ENCODE peak calls at places on chromosomes 7 and 10, in eight cellular contexts. O is stomach, X is endothelial cell of umbilical vein, F is HCT116, N is transverse colon, P is sigmoid colon, E is K562, U is HepG2. Q is an unnamed sample.
A peak's percentile ranks its signal among the peaks of the same experiment; 100 is the strongest.

GRCh38 chr10:112951349-112952281 is 1.6 kb downstream of the TCF7L2 start:
- DNase-seq in O (peak; percentile 55), X (peak; percentile 74), F (peak; percentile 72), N (peak; percentile 67), P (peak; percentile 82), E (peak; percentile 30), U (peak; percentile 86), Q (no peak)

GRCh38 chr7:154324196-154324595 is 272.0 kb downstream of the DPP6 start:
- DNase-seq in O (no peak), X (no peak), F (no peak), N (no peak), P (no peak), E (no peak), U (no peak), Q (no peak)

GRCh38 chr7:142892941-142893340 is 7.4 kb upstream of the TRPV6 start:
- DNase-seq in O (no peak), X (no peak), F (no peak), N (no peak), P (no peak), E (no peak), U (no peak), Q (no peak)

GRCh38 chr7:109126404-109127050 is 556.9 kb downstream of the DNAJB9 start:
- DNase-seq in O (no peak), X (no peak), F (no peak), N (no peak), P (no peak), E (no peak), U (no peak), Q (no peak)

GRCh38 chr7:1993776-1994740 is 238.7 kb downstream of the MAD1L1 start:
- DNase-seq in O (no peak), X (no peak), F (no peak), N (no peak), P (no peak), E (no peak), U (no peak), Q (no peak)

GRCh38 chr7:146875222-146875785 is 758.7 kb downstream of the CNTNAP2 start:
- DNase-seq in O (no peak), X (no peak), F (no peak), N (no peak), P (no peak), E (no peak), U (no peak), Q (no peak)

GRCh38 chr7:132666076-132666775 is 90.0 kb upstream of the PLXNA4 start:
- DNase-seq in O (no peak), X (no peak), F (no peak), N (no peak), P (no peak), E (no peak), U (no peak), Q (no peak)

GRCh38 chr10:84257343-84258020 is 12.6 kb downstream of the RGR start:
- DNase-seq in O (no peak), X (no peak), F (no peak), N (no peak), P (no peak), E (no peak), U (no peak), Q (no peak)

GRCh38 chr7:140230517-140230861 is 53.7 kb upstream of the KDM7A start:
- DNase-seq in O (peak; percentile 62), X (no peak), F (no peak), N (peak; percentile 75), P (no peak), E (no peak), U (peak; percentile 35), Q (no peak)

GRCh38 chr7:42606217-42606905 is 305.5 kb downstream of the C7orf25 start:
- DNase-seq in O (no peak), X (no peak), F (no peak), N (no peak), P (no peak), E (no peak), U (no peak), Q (no peak)

GRCh38 chr7:91543646-91544045 is 279.4 kb downstream of the FZD1 start:
- DNase-seq in O (no peak), X (no peak), F (no peak), N (no peak), P (no peak), E (no peak), U (no peak), Q (no peak)

GRCh38 chr10:43076311-43076875 is 476 bp upstream of the RET start:
- DNase-seq in O (no peak), X (no peak), F (no peak), N (no peak), P (no peak), E (no peak), U (no peak), Q (no peak)

GRCh38 chr7:87003872-87004798 is 55.3 kb downstream of the ELAPOR2 start:
- DNase-seq in O (no peak), X (peak; percentile 30), F (no peak), N (no peak), P (no peak), E (peak; percentile 65), U (no peak), Q (no peak)

GRCh38 chr7:69812756-69813155 is 214.5 kb downstream of the AUTS2 start:
- DNase-seq in O (no peak), X (no peak), F (no peak), N (no peak), P (no peak), E (no peak), U (no peak), Q (no peak)

GRCh38 chr10:133258818-133259602 is 17.7 kb downstream of the ADAM8 start:
- DNase-seq in O (peak; percentile 77), X (peak; percentile 83), F (peak; percentile 81), N (peak; percentile 70), P (peak; percentile 90), E (no peak), U (peak; percentile 30), Q (no peak)

GRCh38 chr10:23702977-23703414 is 264.1 kb downstream of the OTUD1 start:
- DNase-seq in O (peak; percentile 55), X (peak; percentile 18), F (peak; percentile 70), N (peak; percentile 47), P (peak; percentile 66), E (peak; percentile 23), U (peak; percentile 58), Q (peak; percentile 27)

GRCh38 chr7:74194686-74195085 is 15.1 kb upstream of the LAT2 start:
- DNase-seq in O (no peak), X (no peak), F (no peak), N (no peak), P (no peak), E (no peak), U (no peak), Q (no peak)

GRCh38 chr10:71274901-71275796 is 43.9 kb upstream of the SLC29A3 start:
- DNase-seq in O (no peak), X (no peak), F (no peak), N (no peak), P (no peak), E (no peak), U (no peak), Q (no peak)

GRCh38 chr7:42262907-42263466 is 26.0 kb upstream of the GLI3 start:
- DNase-seq in O (no peak), X (no peak), F (no peak), N (peak; percentile 36), P (peak; percentile 89), E (no peak), U (no peak), Q (no peak)

GRCh38 chr7:54354436-54354835 is 187.7 kb upstream of the VSTM2A start:
- DNase-seq in O (no peak), X (no peak), F (no peak), N (no peak), P (no peak), E (no peak), U (no peak), Q (no peak)

GRCh38 chr7:31958216-31958615 is 112.0 kb downstream of the PDE1C start:
- DNase-seq in O (no peak), X (no peak), F (no peak), N (no peak), P (no peak), E (no peak), U (no peak), Q (no peak)

GRCh38 chr7:129845972-129846327 is 106.8 kb downstream of the UBE2H start:
- DNase-seq in O (no peak), X (peak; percentile 74), F (peak; percentile 76), N (no peak), P (no peak), E (no peak), U (no peak), Q (no peak)

GRCh38 chr7:47329320-47329926 is 252.5 kb downstream of the TNS3 start:
- DNase-seq in O (no peak), X (no peak), F (no peak), N (peak; percentile 25), P (no peak), E (no peak), U (no peak), Q (no peak)
- TF ChIP-seq POLR2AphosphoS5 in O (no peak), X (no peak), F (no peak), N (peak; percentile 21), P (no peak), E (no peak), U (no peak), Q (no peak)

GRCh38 chr7:26200444-26201260 is at the start of gene HNRNPA2B1:
- DNase-seq in O (peak; percentile 98), X (peak; percentile 99), F (peak; percentile 95), N (peak; percentile 97), P (peak; percentile 99), E (peak; percentile 83), U (peak; percentile 98), Q (peak; percentile 48)
- TF ChIP-seq POLR2A in O (peak; percentile 99), X (peak; percentile 100), F (peak; percentile 99), N (peak; percentile 100), P (peak; percentile 100), E (peak; percentile 100), U (peak; percentile 99), Q (peak; percentile 100)

GRCh38 chr10:103246328-103246727 is 641 bp downstream of the RPEL1 start:
- DNase-seq in O (no peak), X (no peak), F (no peak), N (no peak), P (no peak), E (no peak), U (no peak), Q (no peak)

GRCh38 chr10:103241262-103242011 is 4.2 kb upstream of the RPEL1 start:
- DNase-seq in O (peak; percentile 89), X (peak; percentile 52), F (peak; percentile 86), N (peak; percentile 92), P (no peak), E (no peak), U (peak; percentile 50), Q (no peak)

GRCh38 chr10:103244663-103245271 is 920 bp upstream of the RPEL1 start:
- DNase-seq in O (peak; percentile 81), X (peak; percentile 81), F (peak; percentile 82), N (peak; percentile 83), P (peak; percentile 88), E (peak; percentile 73), U (peak; percentile 76), Q (peak; percentile 61)
- TF ChIP-seq POLR2AphosphoS5 in O (peak; percentile 20), X (no peak), F (no peak), N (peak; percentile 29), P (no peak), E (no peak), U (no peak), Q (no peak)

GRCh38 chr7:35036361-35037171 is 719 bp downstream of the DPY19L1 start:
- DNase-seq in O (peak; percentile 74), X (peak; percentile 77), F (no peak), N (peak; percentile 64), P (peak; percentile 77), E (peak; percentile 65), U (peak; percentile 46), Q (peak; percentile 13)
- TF ChIP-seq POLR2A in O (no peak), X (peak; percentile 47), F (no peak), N (no peak), P (no peak), E (peak; percentile 45), U (no peak), Q (no peak)